ENCODE peak calls at places on chromosomes 2 and 18, in eight cellular contexts. T is HCT116, C is cardiac fibroblast, O is fibroblast of lung, E is right lobe of liver, L is AG09309, W is PC-9, P is SK-N-SH. S is an unnamed sample.

GRCh38 chr2:26652361-26653041 is 11.3 kb upstream of the CIB4 start:
- DNase-seq in E (peak), P (peak), L (peak), W (no peak), O (peak), C (peak), T (no peak), S (peak)

GRCh38 chr18:62539284-62540168 is 16.7 kb downstream of the ZCCHC2 start:
- DNase-seq in C (no peak), T (no peak), P (no peak), E (no peak), L (no peak), O (no peak), W (no peak), S (no peak)

GRCh38 chr2:219803294-219803693 is 175.9 kb downstream of the SLC4A3 start:
- DNase-seq in W (no peak), C (peak), L (peak), E (no peak), O (peak), P (no peak), T (no peak), S (no peak)

GRCh38 chr2:222703866-222704265 is 32.4 kb downstream of the MOGAT1 start:
- DNase-seq in O (peak), T (no peak), P (no peak), C (peak), E (no peak), L (no peak), W (no peak), S (peak)

GRCh38 chr2:64454316-64455030 is 511 bp downstream of the LGALSL start:
- DNase-seq in T (no peak), W (peak), C (peak), E (peak), O (peak), L (no peak), P (peak), S (peak)

GRCh38 chr18:61502472-61502871 is 169.2 kb downstream of the CDH20 start:
- DNase-seq in T (peak), L (peak), O (peak), W (no peak), C (peak), P (peak), E (no peak), S (peak)

GRCh38 chr2:205590759-205591158 is 91.5 kb upstream of the NRP2 start:
- DNase-seq in T (no peak), W (no peak), E (no peak), O (peak), L (no peak), C (peak), P (no peak), S (peak)

GRCh38 chr18:74457043-74457742 is at the start of gene DIPK1C:
- DNase-seq in O (no peak), C (no peak), L (no peak), P (no peak), W (no peak), E (no peak), T (no peak), S (no peak)

GRCh38 chr18:41767960-41768359 is 187.1 kb upstream of the PIK3C3 start:
- DNase-seq in P (peak), C (peak), E (no peak), T (no peak), O (peak), W (no peak), L (peak), S (peak)

GRCh38 chr2:165535443-165535842 is 65.9 kb downstream of the CSRNP3 start:
- DNase-seq in O (no peak), W (no peak), P (no peak), T (no peak), L (no peak), C (no peak), E (no peak), S (peak)

GRCh38 chr2:85801871-85802270 is 48.1 kb downstream of the ATOH8 start:
- DNase-seq in L (no peak), T (no peak), W (no peak), C (no peak), O (no peak), P (no peak), E (no peak), S (no peak)

GRCh38 chr2:221518201-221518936 is 53.7 kb downstream of the EPHA4 start:
- DNase-seq in C (no peak), E (no peak), L (no peak), W (peak), P (no peak), T (no peak), O (peak), S (peak)

GRCh38 chr2:235300368-235301201 is 193.3 kb upstream of the AGAP1 start:
- DNase-seq in E (no peak), C (peak), L (peak), P (no peak), T (no peak), W (peak), O (peak), S (peak)

GRCh38 chr2:37912056-37912455 is 13.0 kb upstream of the RMDN2 start:
- DNase-seq in E (no peak), L (no peak), C (peak), T (no peak), P (no peak), O (peak), W (no peak), S (peak)

GRCh38 chr18:45913276-45913675 is 53.9 kb downstream of the EPG5 start:
- DNase-seq in W (no peak), C (no peak), E (no peak), L (no peak), P (no peak), T (no peak), O (no peak), S (no peak)

GRCh38 chr18:72651033-72651432 is 106.9 kb upstream of the CBLN2 start:
- DNase-seq in O (no peak), L (no peak), E (no peak), P (no peak), T (no peak), W (no peak), C (no peak), S (no peak)
- TF ChIP-seq CTCF in O (no peak), L (no peak), E (no peak), P (no peak), T (no peak), W (no peak), C (no peak), S (no peak)

GRCh38 chr2:44931177-44931795 is 10.2 kb upstream of the SIX3 start:
- DNase-seq in O (no peak), P (no peak), E (no peak), T (no peak), L (no peak), W (no peak), C (no peak), S (no peak)

GRCh38 chr2:44933434-44933951 is 8.0 kb upstream of the SIX3 start:
- DNase-seq in P (peak), T (no peak), L (no peak), C (no peak), O (no peak), E (no peak), W (no peak), S (no peak)

GRCh38 chr2:44932079-44932478 is 9.4 kb upstream of the SIX3 start:
- DNase-seq in P (no peak), O (no peak), C (no peak), E (no peak), L (no peak), W (no peak), T (no peak), S (no peak)

GRCh38 chr2:44934024-44934423 is 7.5 kb upstream of the SIX3 start:
- DNase-seq in W (no peak), T (no peak), E (no peak), L (no peak), C (no peak), P (peak), O (no peak), S (no peak)

GRCh38 chr2:44932564-44933392 is 8.7 kb upstream of the SIX3 start:
- DNase-seq in O (no peak), P (no peak), C (no peak), T (no peak), W (no peak), L (no peak), E (no peak), S (no peak)
- H3K4me3 ChIP-seq in O (no peak), P (no peak), C (no peak), T (no peak), W (no peak), L (no peak), E (no peak), S (no peak)

DNA sequence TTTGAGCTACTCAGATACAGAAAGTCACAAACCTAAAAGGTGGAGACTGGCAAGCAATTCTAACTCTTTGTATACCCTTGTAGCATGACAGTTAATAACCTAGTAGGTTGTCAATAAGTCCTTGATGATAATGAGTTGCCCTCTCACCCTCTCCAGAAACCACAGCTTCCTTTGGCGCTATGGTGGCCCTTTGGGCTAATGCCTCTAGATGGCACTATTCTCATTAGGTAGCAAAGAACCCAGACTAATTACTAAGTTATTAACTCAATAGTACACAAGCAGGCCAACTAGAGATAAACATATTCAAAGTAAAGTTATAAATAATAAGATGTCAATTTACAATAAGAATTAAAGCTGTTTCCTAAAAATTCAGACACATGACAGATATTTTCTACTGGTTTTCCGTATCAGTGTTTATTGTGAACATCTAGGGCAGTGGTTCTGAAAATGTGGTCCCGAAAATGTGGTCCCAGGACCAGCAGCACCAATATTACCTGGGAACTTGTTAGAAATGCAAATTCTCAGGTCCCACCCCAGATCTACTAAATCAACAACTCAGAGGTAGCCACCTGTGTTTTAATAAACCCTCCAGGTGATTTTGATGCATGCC is 41.1 kb downstream of the LDAH start:
- DNase-seq in E (no peak), P (peak), O (peak), C (peak), T (no peak), W (no peak), L (no peak), S (peak)
- TF ChIP-seq CTCF in E (peak), P (peak), O (peak), C (peak), T (peak), W (peak), L (peak), S (peak)

GRCh38 chr2:68280316-68280715 is 28.0 kb upstream of the PPP3R1 start:
- DNase-seq in O (no peak), E (no peak), T (no peak), C (no peak), W (no peak), P (no peak), L (no peak), S (no peak)

GRCh38 chr2:68284896-68285295 is 32.6 kb upstream of the PPP3R1 start:
- DNase-seq in T (no peak), L (peak), C (peak), W (no peak), P (peak), E (no peak), O (peak), S (peak)

GRCh38 chr2:68280846-68281245 is 28.5 kb upstream of the PPP3R1 start:
- DNase-seq in L (no peak), C (no peak), E (no peak), T (no peak), O (no peak), P (no peak), W (no peak), S (no peak)

GRCh38 chr2:68281988-68282387 is 29.7 kb upstream of the PPP3R1 start:
- DNase-seq in W (no peak), L (no peak), O (no peak), C (no peak), T (no peak), E (no peak), P (no peak), S (no peak)

GRCh38 chr2:68282814-68283812 is 30.8 kb upstream of the PPP3R1 start:
- DNase-seq in L (no peak), C (peak), P (peak), O (peak), W (no peak), T (peak), E (no peak), S (peak)
- H3K4me3 ChIP-seq in L (no peak), C (no peak), P (no peak), O (no peak), W (no peak), T (no peak), E (no peak), S (no peak)

GRCh38 chr2:27738349-27739057 is 33.0 kb upstream of the MRPL33 start:
- DNase-seq in T (no peak), L (no peak), P (no peak), O (no peak), W (peak), C (no peak), E (no peak), S (no peak)
- TF ChIP-seq CTCF in T (no peak), L (no peak), P (no peak), O (no peak), W (no peak), C (no peak), E (no peak), S (no peak)

GRCh38 chr2:210318891-210319290 is 3.9 kb upstream of the MYL1 start:
- DNase-seq in C (no peak), T (no peak), P (no peak), W (no peak), E (no peak), O (no peak), L (no peak), S (no peak)

GRCh38 chr2:210323003-210323402 is 8.0 kb upstream of the MYL1 start:
- DNase-seq in E (no peak), W (no peak), O (no peak), P (no peak), T (no peak), L (no peak), C (no peak), S (no peak)

GRCh38 chr2:210324458-210324857 is 9.5 kb upstream of the MYL1 start:
- DNase-seq in O (no peak), T (no peak), L (no peak), C (no peak), P (no peak), W (no peak), E (no peak), S (no peak)

GRCh38 chr2:210315015-210315807 is at the start of gene MYL1:
- DNase-seq in E (no peak), O (no peak), W (no peak), T (no peak), L (no peak), C (no peak), P (no peak), S (no peak)

DNA sequence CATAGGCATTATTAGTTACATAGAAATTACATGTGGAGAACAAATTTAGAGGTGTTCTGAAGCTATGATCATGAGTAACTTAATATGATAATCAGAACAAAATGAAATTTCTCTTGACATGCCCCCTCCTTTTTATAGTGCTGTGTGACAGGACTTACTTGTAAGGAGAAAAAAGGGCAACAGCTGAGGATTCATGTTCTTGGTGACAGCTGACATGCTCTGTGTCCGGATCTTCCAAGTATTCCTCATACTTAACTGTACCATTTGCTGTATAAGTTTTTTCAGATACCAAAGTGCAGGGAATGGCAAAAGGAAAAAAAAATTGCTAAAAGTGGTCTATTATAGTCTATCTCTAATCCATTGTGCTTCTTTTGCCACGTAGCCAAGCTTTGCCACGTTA is 3.5 kb upstream of the MYL1 start:
- DNase-seq in O (no peak), C (no peak), W (no peak), L (no peak), P (no peak), T (no peak), E (no peak), S (no peak)
- H3K4me3 ChIP-seq in O (no peak), C (no peak), W (no peak), L (no peak), P (no peak), T (no peak), E (no peak), S (no peak)

GRCh38 chr18:6058941-6059340 is 163.6 kb upstream of the TMEM200C start:
- DNase-seq in P (no peak), W (no peak), O (peak), E (no peak), C (peak), T (no peak), L (peak), S (no peak)
- TF ChIP-seq CTCF in P (no peak), W (no peak), O (no peak), E (no peak), C (no peak), T (no peak), L (no peak), S (no peak)